ENCODE peak calls at places on chromosomes 2 and 18, in four cellular contexts. L is LoVo; R is activated CD8-positive, alpha-beta memory T cell treated with anti-CD3 and anti-CD28 coated beads for 24 hours; Q is stimulated activated CD4-positive, alpha-beta T cell treated with anti-CD3 and anti-CD28 coated beads, TNF-alpha, amount 100 ng/mL, for 1 hour. G is an unnamed sample.

GRCh38 chr2:27800856-27801255 is 29.3 kb downstream of the MRPL33 start:
- DNase-seq in R (no peak), L (no peak), Q (no peak), G (no peak)

GRCh38 chr2:150476809-150477302 is 10.6 kb downstream of the RND3 start:
- DNase-seq in L (no peak), R (no peak), Q (no peak), G (no peak)

GRCh38 chr18:13112982-13113381 is 105.6 kb upstream of the LDLRAD4 start:
- DNase-seq in L (no peak), Q (no peak), R (no peak), G (no peak)

GRCh38 chr2:207289295-207290018 is 123.7 kb upstream of the KLF7 start:
- DNase-seq in R (no peak), Q (no peak), L (no peak), G (no peak)

GRCh38 chr18:69784840-69785239 is 162.8 kb downstream of the CD226 start:
- DNase-seq in Q (no peak), L (no peak), R (no peak), G (no peak)

GRCh38 chr2:11069566-11070185 is 85.6 kb upstream of the SLC66A3 start:
- DNase-seq in L (no peak), Q (no peak), R (no peak), G (no peak)

GRCh38 chr2:42823744-42824453 is 31.5 kb upstream of the HAAO start:
- DNase-seq in R (peak), L (no peak), Q (no peak), G (no peak)

GRCh38 chr18:13279181-13280065 is 60.9 kb downstream of the LDLRAD4 start:
- DNase-seq in L (no peak), R (peak), Q (no peak), G (no peak)

GRCh38 chr2:127004893-127005600 is 101.9 kb downstream of the BIN1 start:
- DNase-seq in Q (no peak), R (no peak), L (no peak), G (no peak)

GRCh38 chr18:11124054-11124453 is 25.3 kb downstream of the PIEZO2 start:
- DNase-seq in L (no peak), R (no peak), Q (no peak), G (no peak)

GRCh38 chr2:31504305-31504704 is 76.4 kb downstream of the SRD5A2 start:
- DNase-seq in R (no peak), L (no peak), Q (no peak), G (no peak)

GRCh38 chr2:111208639-111209038 is 87.9 kb downstream of the BCL2L11 start:
- DNase-seq in L (no peak), R (no peak), Q (no peak), G (no peak)

GRCh38 chr2:16890081-16890480 is 224.4 kb upstream of the CYRIA start:
- DNase-seq in R (no peak), L (no peak), Q (no peak), G (no peak)

GRCh38 chr18:615773-616172 is 19.0 kb downstream of the CLUL1 start:
- DNase-seq in Q (no peak), L (no peak), R (no peak), G (no peak)

GRCh38 chr2:88658890-88659881 is 31.9 kb upstream of the EIF2AK3 start:
- DNase-seq in R (no peak), L (peak), Q (no peak), G (no peak)

GRCh38 chr2:97005353-97005752 is 19.0 kb upstream of the FAM178B start:
- DNase-seq in R (no peak), Q (no peak), L (no peak), G (no peak)

GRCh38 chr2:227079726-227080125 is 84.3 kb downstream of the COL4A4 start:
- DNase-seq in R (no peak), L (no peak), Q (no peak), G (no peak)

GRCh38 chr2:8680931-8681760 is 710 bp upstream of the ID2 start:
- DNase-seq in R (peak), Q (no peak), L (peak), G (no peak)

GRCh38 chr2:234828382-234829073 is 123.3 kb upstream of the SH3BP4 start:
- DNase-seq in L (peak), Q (no peak), R (no peak), G (no peak)

GRCh38 chr18:61579581-61579980 is 246.4 kb downstream of the CDH20 start:
- DNase-seq in Q (no peak), L (no peak), R (no peak), G (no peak)

GRCh38 chr18:43507842-43508481 is 230.7 kb upstream of the SYT4 start:
- DNase-seq in Q (no peak), L (no peak), R (no peak), G (no peak)

GRCh38 chr2:10764101-10764785 is 42.8 kb downstream of the ATP6V1C2 start:
- DNase-seq in Q (no peak), L (no peak), R (no peak), G (no peak)

GRCh38 chr2:189157431-189157830 is 22.1 kb downstream of the COL5A2 start:
- DNase-seq in L (no peak), R (no peak), Q (no peak), G (no peak)

GRCh38 chr2:136844546-136844945 is 79.2 kb downstream of the THSD7B start:
- DNase-seq in L (no peak), Q (no peak), R (no peak), G (no peak)

GRCh38 chr2:167862787-167863186 is 384.6 kb downstream of the STK39 start:
- DNase-seq in R (no peak), Q (no peak), L (no peak), G (no peak)

GRCh38 chr2:33030326-33030725 is 83.6 kb downstream of the LTBP1 start:
- DNase-seq in L (no peak), Q (no peak), R (no peak), G (no peak)

GRCh38 chr2:215793747-215794595 is 219.4 kb downstream of the MREG start:
- DNase-seq in L (peak), R (no peak), Q (no peak), G (no peak)

GRCh38 chr18:23805898-23806297 is 116.6 kb downstream of the LAMA3 start:
- DNase-seq in L (no peak), Q (no peak), R (no peak), G (no peak)

GRCh38 chr2:121074322-121074932 is 210.6 kb downstream of the TFCP2L1 start:
- DNase-seq in R (no peak), Q (no peak), L (no peak), G (no peak)

GRCh38 chr2:12091201-12091806 is 344.9 kb downstream of the LPIN1 start:
- DNase-seq in R (no peak), L (no peak), Q (no peak), G (no peak)

GRCh38 chr2:119208791-119209203 is 14.8 kb upstream of the STEAP3 start:
- DNase-seq in R (no peak), Q (no peak), L (peak), G (no peak)

GRCh38 chr18:79556829-79557585 is 122.6 kb upstream of the CTDP1 start:
- DNase-seq in R (no peak), L (no peak), Q (no peak), G (no peak)

GRCh38 chr18:2914185-2914584 is 67.4 kb downstream of the EMILIN2 start:
- DNase-seq in R (no peak), Q (no peak), L (no peak), G (no peak)

GRCh38 chr18:21682276-21683051 is 22.1 kb downstream of the ABHD3 start:
- DNase-seq in L (peak), Q (no peak), R (peak), G (no peak)

GRCh38 chr2:109409347-109410020 is 204.3 kb downstream of the SEPTIN10 start:
- DNase-seq in R (no peak), L (no peak), Q (no peak), G (no peak)